ENCODE peak calls at places on chromosomes 3 and 15, in nine cellular contexts. W is astrocyte of the hippocampus; R is endothelial cell; J is activated CD4-positive, alpha-beta T cell treated with anti-CD3 and anti-CD28 coated beads, Interleukin-2, amount 10 ng/mL, durations not matched to agents 7 days and 5 days; F is CD4-positive, alpha-beta T cell; Z is EL; Q is thyroid gland; N is stimulated activated CD8-positive, alpha-beta memory T cell treated with anti-CD3 and anti-CD28 coated beads, Interleukin-4, amount 100 ng/mL, for 4 hours; B is AG20443. I is an unnamed sample.

GRCh38 chr15:74179101-74179841 is 5.8 kb downstream of the ISLR start:
- DNase-seq in N (no peak), Z (peak), R (no peak), F (no peak), B (peak), W (peak), J (no peak), Q (peak), I (peak)

GRCh38 chr3:128006061-128006470 is 46.2 kb upstream of the SEC61A1 start:
- DNase-seq in F (no peak), R (no peak), Z (no peak), Q (no peak), J (no peak), B (no peak), W (no peak), N (no peak), I (peak)

GRCh38 chr3:196222876-196223595 is 6.7 kb downstream of the SLC51A start:
- DNase-seq in W (no peak), Q (no peak), R (no peak), B (no peak), Z (no peak), N (no peak), F (no peak), J (no peak), I (peak)

GRCh38 chr3:148006508-148006907 is 597.3 kb downstream of the ZIC1 start:
- DNase-seq in R (no peak), N (no peak), J (no peak), Q (no peak), B (peak), W (peak), F (no peak), Z (peak), I (no peak)

GRCh38 chr3:168071971-168072645 is 23.6 kb downstream of the GOLIM4 start:
- DNase-seq in R (no peak), N (no peak), J (no peak), B (no peak), Q (no peak), F (no peak), Z (peak), W (no peak), I (no peak)

GRCh38 chr3:72298201-72299155 is 513.5 kb upstream of the PROK2 start:
- DNase-seq in J (no peak), Q (no peak), B (no peak), W (no peak), Z (no peak), F (no peak), R (no peak), N (no peak), I (no peak)

GRCh38 chr15:83248151-83248851 is 36.2 kb downstream of the BNC1 start:
- DNase-seq in Z (peak), W (peak), F (no peak), B (peak), Q (peak), J (peak), N (no peak), R (peak), I (no peak)

GRCh38 chr3:71450985-71451560 is 132.5 kb downstream of the FOXP1 start:
- DNase-seq in Z (no peak), R (no peak), F (no peak), B (no peak), J (no peak), N (no peak), Q (no peak), W (no peak), I (no peak)

GRCh38 chr15:47673343-47673761 is 44.0 kb upstream of the SEMA6D start:
- DNase-seq in Z (no peak), B (no peak), R (no peak), F (no peak), Q (no peak), W (peak), J (no peak), N (no peak), I (no peak)

GRCh38 chr15:61038910-61039309 is 190.2 kb downstream of the RORA start:
- DNase-seq in B (peak), F (no peak), J (no peak), N (no peak), Z (no peak), W (peak), R (no peak), Q (no peak), I (no peak)

GRCh38 chr3:99920530-99921376 is 103.1 kb downstream of the CMSS1 start:
- DNase-seq in W (peak), R (no peak), J (no peak), Z (peak), F (no peak), N (no peak), B (peak), Q (peak), I (peak)

GRCh38 chr15:68989876-68990754 is 24.4 kb upstream of the NOX5 start:
- DNase-seq in J (no peak), R (no peak), F (no peak), N (no peak), B (no peak), W (no peak), Q (no peak), Z (no peak), I (no peak)

GRCh38 chr3:31968927-31969418 is 12.1 kb downstream of the OSBPL10 start:
- DNase-seq in N (no peak), W (peak), Q (no peak), R (no peak), Z (peak), F (no peak), B (peak), J (no peak), I (peak)

GRCh38 chr3:56894912-56895431 is 93.2 kb upstream of the ARHGEF3 start:
- DNase-seq in B (no peak), W (peak), N (no peak), R (no peak), F (no peak), Z (no peak), J (peak), Q (no peak), I (peak)

I was measured in SJCRH30.